ENCODE peak calls at places on chromosome 15, in six cellular contexts. W is endodermal cell; I is CD8-positive, alpha-beta T cell; X is Karpas-422; S is mucosa of descending colon; H is heart left ventricle. V is an unnamed sample. For H3K4me1 and H3K36me3, the result is how much of the 10 kb centered on the place peaks cover.

GRCh38 chr15:32838338-32838737 is 120.5 kb downstream of the GREM1 start:
- DNase-seq in S (no peak), W (no peak), X (no peak), H (no peak), I (no peak), V (no peak)

GRCh38 chr15:63539517-63539916 is 35.1 kb downstream of the USP3 start:
- DNase-seq in X (no peak), H (peak), S (no peak), I (no peak), W (no peak), V (no peak)

GRCh38 chr15:41936649-41937567 is 35.4 kb downstream of the EHD4 start:
- DNase-seq in H (peak), X (no peak), W (no peak), I (peak), S (no peak), V (peak)

GRCh38 chr15:81411056-81411455 is 37.0 kb upstream of the TMC3 start:
- DNase-seq in W (peak), X (no peak), H (no peak), I (no peak), S (no peak), V (no peak)

GRCh38 chr15:82805994-82806406 is at the start of gene FSD2:
- DNase-seq in H (peak), I (no peak), X (peak), S (no peak), W (no peak), V (peak)

GRCh38 chr15:101827257-101827656 is 15.3 kb downstream of the OR4F15 start:
- DNase-seq in H (no peak), I (no peak), S (no peak), W (no peak), X (no peak), V (no peak)

GRCh38 chr15:78620839-78621421 is at the start of gene CHRNA3:
- DNase-seq in W (peak), H (no peak), S (no peak), I (no peak), X (no peak), V (no peak)

GRCh38 chr15:50353251-50353998 is 1.6 kb downstream of the GABPB1 start:
- DNase-seq in W (no peak), I (no peak), H (no peak), S (no peak), X (peak), V (no peak)

GRCh38 chr15:35471024-35471423 is 74.9 kb downstream of the DPH6 start:
- DNase-seq in H (no peak), W (no peak), S (no peak), I (no peak), X (no peak), V (no peak)

GRCh38 chr15:39852237-39852636 is 67.8 kb downstream of the GPR176 start:
- DNase-seq in S (no peak), X (no peak), H (no peak), W (no peak), I (no peak), V (no peak)
- H3K4me1 ChIP-seq in S (under half), X (under half), H (under half), W (under half), I (under half), V (under half)

GRCh38 chr15:59298255-59298856 is 74.3 kb downstream of the MYO1E start:
- DNase-seq in X (peak), S (no peak), H (no peak), I (no peak), W (peak), V (no peak)

GRCh38 chr15:59300618-59301139 is 72.0 kb downstream of the MYO1E start:
- DNase-seq in I (no peak), W (peak), H (peak), X (no peak), S (peak), V (peak)

GRCh38 chr15:59301527-59301926 is 71.1 kb downstream of the MYO1E start:
- DNase-seq in W (peak), I (no peak), S (no peak), H (no peak), X (no peak), V (no peak)

GRCh38 chr15:59298876-59299275 is 73.8 kb downstream of the MYO1E start:
- DNase-seq in H (no peak), X (no peak), W (no peak), I (no peak), S (no peak), V (no peak)

DNA sequence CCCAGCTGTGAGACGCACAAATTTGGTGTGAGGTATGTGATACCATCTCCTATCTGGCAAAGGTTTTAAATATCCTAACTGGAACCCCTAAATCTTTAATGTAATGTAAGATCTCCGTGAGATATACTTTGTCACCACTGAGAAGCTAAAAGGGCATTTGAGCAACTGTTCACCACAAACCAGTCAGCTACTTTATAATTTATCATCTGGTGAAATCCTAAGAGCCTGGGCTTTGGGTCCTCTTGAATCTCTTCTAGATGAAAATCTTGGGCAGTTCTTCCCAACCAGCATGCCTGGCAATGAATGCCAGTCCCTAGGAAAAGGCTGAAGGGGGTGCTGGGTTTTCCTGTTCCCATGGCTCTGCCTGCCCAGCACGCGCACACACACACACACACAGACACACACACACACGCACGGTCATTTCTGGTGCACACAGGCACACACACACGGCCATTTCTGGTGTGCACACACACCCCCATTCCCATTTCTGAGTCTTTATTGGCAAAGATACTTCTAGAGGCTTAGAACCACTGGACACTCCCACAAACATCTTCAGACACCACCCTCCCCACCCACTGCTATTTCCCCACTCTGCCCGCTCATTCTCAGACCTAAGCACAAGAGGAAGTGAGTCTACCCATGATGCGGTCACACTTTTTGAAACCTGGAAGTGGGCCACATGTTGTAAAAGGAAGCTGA is 72.6 kb downstream of the MYO1E start:
- DNase-seq in H (peak), W (peak), X (peak), S (peak), I (peak), V (peak)
- H3K4me3 ChIP-seq in H (no peak), W (no peak), X (no peak), S (no peak), I (peak), V (peak)

DNA sequence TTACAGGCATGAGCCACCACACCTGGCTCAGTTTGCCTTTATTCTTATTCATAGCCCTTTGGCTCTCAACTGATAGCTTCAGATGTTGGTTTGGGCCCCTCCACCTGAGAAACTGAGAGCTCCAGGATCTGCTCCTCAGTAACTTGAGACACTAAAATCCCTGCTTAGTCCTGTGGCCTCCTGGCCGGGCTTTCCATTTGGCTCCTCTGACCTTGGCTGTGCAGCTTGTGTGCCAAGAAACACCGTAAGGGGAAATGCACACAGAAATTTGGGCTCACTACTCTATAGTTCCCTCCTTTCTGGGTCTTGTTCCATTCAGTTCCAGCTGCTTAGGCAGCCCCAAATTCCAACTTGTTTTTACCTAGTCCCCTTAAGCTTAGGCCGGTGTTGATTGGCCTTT is 24.9 kb downstream of the NIPA2 start:
- DNase-seq in I (no peak), H (no peak), X (no peak), S (no peak), W (no peak), V (no peak)
- H3K36me3 ChIP-seq in I (under half), H (under half), X (half or more), S (under half), W (half or more), V (under half)

GRCh38 chr15:89136818-89137772 is 48.8 kb downstream of the ABHD2 start:
- DNase-seq in X (no peak), S (no peak), I (peak), H (peak), W (no peak), V (no peak)

GRCh38 chr15:89139613-89140499 is 51.6 kb downstream of the ABHD2 start:
- DNase-seq in W (no peak), X (no peak), I (no peak), H (peak), S (no peak), V (peak)

GRCh38 chr15:89140595-89140994 is 52.3 kb downstream of the ABHD2 start:
- DNase-seq in X (no peak), I (no peak), S (no peak), W (no peak), H (no peak), V (no peak)

GRCh38 chr15:89137926-89138325 is 49.7 kb downstream of the ABHD2 start:
- DNase-seq in S (no peak), W (no peak), I (no peak), H (no peak), X (no peak), V (no peak)

DNA sequence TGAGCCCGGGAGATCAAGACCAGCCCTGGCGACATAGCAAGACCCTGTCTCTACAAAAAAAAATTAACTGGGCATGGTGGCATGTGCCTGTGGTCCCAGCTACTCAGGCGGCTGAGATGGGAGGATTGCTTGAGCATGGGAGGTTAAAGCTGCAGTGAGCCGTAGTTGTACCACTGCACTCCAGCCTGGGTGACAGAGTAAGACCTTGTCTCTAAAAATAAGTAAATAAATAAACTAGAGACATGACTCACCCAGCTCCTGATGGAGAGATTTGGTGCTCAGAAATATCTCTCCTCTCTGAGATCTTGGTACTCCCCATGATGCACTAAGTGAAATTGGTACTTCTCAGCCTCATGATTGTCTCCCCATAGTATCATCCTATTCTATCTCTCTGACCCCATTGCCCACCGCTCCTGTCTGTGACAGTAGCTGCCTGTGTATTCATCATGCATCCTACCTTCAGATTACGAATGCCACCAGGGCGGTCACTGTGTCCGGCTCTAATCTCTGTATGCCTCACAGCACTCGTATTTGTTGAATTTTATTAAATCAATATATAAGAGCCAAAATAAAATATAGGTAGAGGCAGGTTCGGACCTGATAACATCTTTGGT is 50.9 kb downstream of the ABHD2 start:
- DNase-seq in W (no peak), H (no peak), I (no peak), X (no peak), S (no peak), V (no peak)
- H3K4me1 ChIP-seq in W (under half), H (half or more), I (under half), X (under half), S (under half), V (half or more)

DNA sequence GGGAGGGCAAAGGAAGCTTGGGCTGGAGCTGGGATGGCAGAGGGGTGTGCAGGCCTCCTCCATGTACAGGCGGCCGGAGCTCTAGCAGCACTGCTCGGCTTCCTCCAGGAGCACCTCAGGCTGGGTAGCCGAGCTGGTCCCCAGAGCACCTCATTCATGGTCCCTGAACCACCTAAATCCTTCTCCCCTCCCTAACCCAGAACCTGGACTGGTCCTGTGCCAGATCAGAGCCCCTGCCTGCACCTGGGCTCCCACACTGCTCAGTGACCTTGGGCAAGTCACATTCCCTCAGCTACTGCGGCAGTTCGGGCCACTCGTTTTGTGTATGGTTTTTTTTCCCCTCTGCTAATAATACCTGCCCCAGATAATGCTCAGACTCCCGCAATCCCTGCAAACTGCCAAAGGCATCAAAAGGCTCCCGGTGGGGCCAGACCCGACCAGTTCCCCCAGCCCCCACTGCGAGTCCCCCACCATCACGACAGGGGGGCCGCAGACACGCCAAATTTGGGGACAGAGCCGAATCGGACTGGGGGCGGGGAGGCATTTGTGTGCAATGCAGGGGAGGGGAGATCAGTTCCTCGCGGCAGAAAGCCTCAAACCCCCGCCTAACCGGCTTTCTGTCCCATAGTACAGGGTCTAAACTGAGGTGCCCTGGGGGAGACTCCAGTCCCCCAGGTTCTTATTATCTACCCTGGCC is 1.3 kb downstream of the SEMA7A start:
- DNase-seq in W (peak), I (no peak), S (no peak), X (peak), H (no peak), V (no peak)
- H3K4me3 ChIP-seq in W (peak), I (no peak), S (no peak), X (peak), H (peak), V (peak)

V was measured in psoas muscle.